ENCODE peak calls at places on chromosomes 4 and X, in ten cellular contexts. One of them, this sample, is unnamed.

GRCh38 chr4:73895201-73896177 is 26.3 kb downstream of the CXCL1 start:
- DNase-seq in lung: no peak
- DNase-seq in sigmoid colon: no peak
- DNase-seq in vagina: no peak
- DNase-seq in ascending aorta: no peak
- DNase-seq in neural crest cell: no peak
- DNase-seq in OCI-LY7: no peak
- DNase-seq in fibroblast of the aortic adventitia: no peak
- DNase-seq in pancreas: no peak
- DNase-seq in CD4-positive, alpha-beta T cell: no peak
- DNase-seq in this sample: no peak

GRCh38 chrX:45497290-45497689 is 296.6 kb upstream of the DIPK2B start:
- DNase-seq in neural crest cell: no peak
- DNase-seq in CD4-positive, alpha-beta T cell: no peak
- DNase-seq in fibroblast of the aortic adventitia: no peak
- DNase-seq in ascending aorta: no peak
- DNase-seq in OCI-LY7: no peak
- DNase-seq in pancreas: no peak
- DNase-seq in lung: no peak
- DNase-seq in vagina: no peak
- DNase-seq in sigmoid colon: no peak
- DNase-seq in this sample: no peak

GRCh38 chrX:105745863-105746262 is 76.5 kb upstream of the NRK start:
- DNase-seq in sigmoid colon: no peak
- DNase-seq in CD4-positive, alpha-beta T cell: no peak
- DNase-seq in ascending aorta: no peak
- DNase-seq in OCI-LY7: no peak
- DNase-seq in neural crest cell: no peak
- DNase-seq in lung: no peak
- DNase-seq in pancreas: no peak
- DNase-seq in vagina: no peak
- DNase-seq in fibroblast of the aortic adventitia: no peak
- DNase-seq in this sample: no peak

GRCh38 chr4:126338572-126338971 is 1023.8 kb downstream of the FAT4 start:
- DNase-seq in neural crest cell: no peak
- DNase-seq in vagina: no peak
- DNase-seq in OCI-LY7: no peak
- DNase-seq in ascending aorta: no peak
- DNase-seq in sigmoid colon: no peak
- DNase-seq in pancreas: no peak
- DNase-seq in lung: no peak
- DNase-seq in CD4-positive, alpha-beta T cell: no peak
- DNase-seq in fibroblast of the aortic adventitia: no peak
- DNase-seq in this sample: no peak

GRCh38 chrX:115402299-115402698 is 112.8 kb downstream of the LUZP4 start:
- DNase-seq in vagina: no peak
- DNase-seq in ascending aorta: no peak
- DNase-seq in CD4-positive, alpha-beta T cell: no peak
- DNase-seq in sigmoid colon: no peak
- DNase-seq in fibroblast of the aortic adventitia: no peak
- DNase-seq in lung: no peak
- DNase-seq in OCI-LY7: no peak
- DNase-seq in neural crest cell: no peak
- DNase-seq in pancreas: no peak
- DNase-seq in this sample: no peak

GRCh38 chrX:79094075-79094832 is 50.2 kb upstream of the GPR174 start:
- DNase-seq in fibroblast of the aortic adventitia: no peak
- DNase-seq in CD4-positive, alpha-beta T cell: no peak
- DNase-seq in pancreas: no peak
- DNase-seq in neural crest cell: no peak
- DNase-seq in ascending aorta: no peak
- DNase-seq in vagina: no peak
- DNase-seq in sigmoid colon: no peak
- DNase-seq in OCI-LY7: no peak
- DNase-seq in lung: no peak
- DNase-seq in this sample: no peak

GRCh38 chr4:60122820-60123219 is 1077.3 kb upstream of the ADGRL3 start:
- DNase-seq in CD4-positive, alpha-beta T cell: no peak
- DNase-seq in neural crest cell: no peak
- DNase-seq in sigmoid colon: no peak
- DNase-seq in vagina: no peak
- DNase-seq in fibroblast of the aortic adventitia: no peak
- DNase-seq in OCI-LY7: no peak
- DNase-seq in pancreas: no peak
- DNase-seq in ascending aorta: no peak
- DNase-seq in lung: no peak
- DNase-seq in this sample: no peak

GRCh38 chrX:11591712-11592351 is 73.9 kb downstream of the ARHGAP6 start:
- DNase-seq in neural crest cell: no peak
- DNase-seq in ascending aorta: no peak
- DNase-seq in fibroblast of the aortic adventitia: no peak
- DNase-seq in pancreas: no peak
- DNase-seq in lung: no peak
- DNase-seq in sigmoid colon: no peak
- DNase-seq in vagina: no peak
- DNase-seq in CD4-positive, alpha-beta T cell: no peak
- DNase-seq in OCI-LY7: peak
- DNase-seq in this sample: peak

GRCh38 chrX:311156-312129 is 7.2 kb downstream of the GTPBP6 start:
- DNase-seq in pancreas: no peak
- DNase-seq in sigmoid colon: peak
- DNase-seq in ascending aorta: no peak
- DNase-seq in neural crest cell: no peak
- DNase-seq in OCI-LY7: no peak
- DNase-seq in CD4-positive, alpha-beta T cell: no peak
- DNase-seq in fibroblast of the aortic adventitia: no peak
- DNase-seq in lung: no peak
- DNase-seq in vagina: no peak
- DNase-seq in this sample: no peak

GRCh38 chrX:78673256-78673655 is 14.1 kb upstream of the RTL3 start:
- DNase-seq in OCI-LY7: no peak
- DNase-seq in CD4-positive, alpha-beta T cell: no peak
- DNase-seq in fibroblast of the aortic adventitia: no peak
- DNase-seq in sigmoid colon: no peak
- DNase-seq in neural crest cell: no peak
- DNase-seq in lung: no peak
- DNase-seq in pancreas: no peak
- DNase-seq in ascending aorta: no peak
- DNase-seq in vagina: no peak
- DNase-seq in this sample: no peak

GRCh38 chr4:23923840-23924239 is 34.0 kb upstream of the PPARGC1A start:
- DNase-seq in lung: no peak
- DNase-seq in sigmoid colon: no peak
- DNase-seq in pancreas: no peak
- DNase-seq in fibroblast of the aortic adventitia: no peak
- DNase-seq in vagina: no peak
- DNase-seq in CD4-positive, alpha-beta T cell: no peak
- DNase-seq in OCI-LY7: no peak
- DNase-seq in ascending aorta: no peak
- DNase-seq in neural crest cell: no peak
- DNase-seq in this sample: no peak
- TF ChIP-seq CTCF in lung: no peak
- TF ChIP-seq CTCF in sigmoid colon: no peak
- TF ChIP-seq CTCF in pancreas: no peak
- TF ChIP-seq CTCF in fibroblast of the aortic adventitia: no peak
- TF ChIP-seq CTCF in vagina: no peak
- TF ChIP-seq CTCF in CD4-positive, alpha-beta T cell: no peak
- TF ChIP-seq CTCF in OCI-LY7: no peak
- TF ChIP-seq CTCF in ascending aorta: no peak
- TF ChIP-seq CTCF in neural crest cell: no peak
- TF ChIP-seq CTCF in this sample: no peak

DNA sequence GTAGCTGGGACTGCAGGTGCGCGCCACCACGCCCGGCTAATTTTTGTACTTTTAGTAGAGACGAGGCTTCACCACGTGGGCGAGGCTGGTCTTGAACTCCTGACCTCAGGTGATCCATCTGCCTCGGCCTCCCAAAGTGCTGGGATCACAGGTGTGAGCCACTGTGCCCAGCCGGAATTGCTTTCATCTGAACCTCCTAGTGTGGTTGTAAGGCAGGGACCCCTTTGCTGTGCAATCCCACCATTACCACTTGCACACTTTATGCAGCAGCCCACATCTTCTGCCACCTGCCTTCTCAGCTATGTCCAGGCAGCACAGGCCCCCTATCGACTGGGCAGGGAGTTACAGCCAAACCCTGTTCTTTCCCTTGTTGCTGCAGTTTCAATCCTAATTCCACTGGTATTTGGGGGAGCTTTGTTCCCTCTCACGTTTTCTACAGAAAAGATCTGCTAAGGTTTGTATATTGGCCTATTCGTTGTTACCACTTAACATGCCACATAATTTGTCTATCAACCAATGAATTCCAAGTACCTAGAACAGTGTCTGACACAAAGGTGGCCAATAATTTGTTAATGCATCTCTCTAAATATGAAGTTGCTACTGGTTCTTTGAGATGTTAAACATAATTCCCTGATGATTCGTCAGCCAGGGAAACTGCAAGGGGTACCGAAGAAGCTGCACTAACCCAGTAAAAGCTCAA is 6.5 kb downstream of the RPL39 start:
- DNase-seq in vagina: no peak
- DNase-seq in pancreas: peak
- DNase-seq in lung: no peak
- DNase-seq in sigmoid colon: no peak
- DNase-seq in fibroblast of the aortic adventitia: peak
- DNase-seq in neural crest cell: peak
- DNase-seq in ascending aorta: no peak
- DNase-seq in CD4-positive, alpha-beta T cell: peak
- DNase-seq in OCI-LY7: peak
- DNase-seq in this sample: peak
- TF ChIP-seq CTCF in vagina: no peak
- TF ChIP-seq CTCF in pancreas: no peak
- TF ChIP-seq CTCF in lung: no peak
- TF ChIP-seq CTCF in sigmoid colon: no peak
- TF ChIP-seq CTCF in fibroblast of the aortic adventitia: peak
- TF ChIP-seq CTCF in neural crest cell: peak
- TF ChIP-seq CTCF in ascending aorta: peak
- TF ChIP-seq CTCF in CD4-positive, alpha-beta T cell: peak
- TF ChIP-seq CTCF in OCI-LY7: peak
- TF ChIP-seq CTCF in this sample: peak

DNA sequence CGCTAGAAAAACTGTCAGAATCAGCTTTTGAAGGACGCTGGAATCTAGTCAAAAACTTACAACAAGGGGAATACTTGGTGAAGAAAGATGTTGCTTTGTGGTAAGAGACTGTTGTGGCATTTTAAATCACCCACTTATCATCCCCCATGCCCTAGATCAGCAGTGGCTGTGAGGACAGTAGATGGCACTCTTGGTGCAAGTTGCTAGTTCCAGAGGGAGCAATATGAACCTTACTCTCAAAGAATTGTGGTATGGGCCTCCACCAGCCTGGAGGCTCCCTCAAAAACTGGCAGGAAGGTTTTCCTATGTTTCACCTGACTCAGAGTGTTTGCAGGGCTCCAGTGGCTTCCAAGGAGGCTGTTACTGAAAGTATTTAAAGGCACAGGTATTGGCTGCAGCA is 37.7 kb upstream of the SLC16A2 start:
- DNase-seq in fibroblast of the aortic adventitia: peak
- DNase-seq in CD4-positive, alpha-beta T cell: no peak
- DNase-seq in neural crest cell: peak
- DNase-seq in ascending aorta: no peak
- DNase-seq in lung: peak
- DNase-seq in vagina: no peak
- DNase-seq in sigmoid colon: no peak
- DNase-seq in pancreas: no peak
- DNase-seq in OCI-LY7: peak
- DNase-seq in this sample: peak
- TF ChIP-seq CTCF in fibroblast of the aortic adventitia: peak
- TF ChIP-seq CTCF in CD4-positive, alpha-beta T cell: no peak
- TF ChIP-seq CTCF in neural crest cell: peak
- TF ChIP-seq CTCF in ascending aorta: peak
- TF ChIP-seq CTCF in lung: peak
- TF ChIP-seq CTCF in vagina: peak
- TF ChIP-seq CTCF in sigmoid colon: peak
- TF ChIP-seq CTCF in pancreas: no peak
- TF ChIP-seq CTCF in OCI-LY7: peak
- TF ChIP-seq CTCF in this sample: peak

DNA sequence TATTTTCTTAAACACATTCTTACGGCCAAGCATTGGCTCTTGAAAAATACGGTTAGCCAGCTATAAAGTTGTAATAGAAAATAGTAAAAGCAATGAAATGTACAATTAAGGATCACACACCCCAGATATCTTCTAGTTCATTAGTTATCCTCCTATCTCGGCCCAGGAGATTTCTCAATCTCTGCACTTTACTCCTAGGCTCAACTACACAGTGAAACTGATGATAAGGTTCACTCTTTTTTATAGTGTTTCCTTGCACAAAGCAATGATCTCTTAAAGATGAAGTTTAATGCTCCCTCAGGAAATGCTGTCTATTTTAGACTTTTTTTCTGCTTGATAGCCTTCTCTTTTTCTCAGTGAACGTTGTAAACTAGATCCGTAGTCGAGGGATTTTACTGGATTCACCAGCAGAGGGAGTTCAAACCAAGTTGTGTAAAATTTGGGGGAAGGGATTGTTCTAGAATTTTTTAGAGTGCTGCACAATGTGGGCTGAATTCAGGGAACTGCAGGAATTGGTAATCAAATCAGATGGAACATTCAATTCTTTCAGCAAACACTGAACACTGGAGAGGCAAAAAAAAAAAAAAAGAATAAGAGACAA is 269.5 kb downstream of the GBA3 start:
- DNase-seq in ascending aorta: no peak
- DNase-seq in OCI-LY7: peak
- DNase-seq in fibroblast of the aortic adventitia: peak
- DNase-seq in CD4-positive, alpha-beta T cell: no peak
- DNase-seq in lung: no peak
- DNase-seq in sigmoid colon: no peak
- DNase-seq in vagina: no peak
- DNase-seq in neural crest cell: peak
- DNase-seq in pancreas: no peak
- DNase-seq in this sample: no peak
- TF ChIP-seq CTCF in ascending aorta: no peak
- TF ChIP-seq CTCF in OCI-LY7: peak
- TF ChIP-seq CTCF in fibroblast of the aortic adventitia: peak
- TF ChIP-seq CTCF in CD4-positive, alpha-beta T cell: no peak
- TF ChIP-seq CTCF in lung: no peak
- TF ChIP-seq CTCF in sigmoid colon: no peak
- TF ChIP-seq CTCF in vagina: no peak
- TF ChIP-seq CTCF in neural crest cell: peak
- TF ChIP-seq CTCF in pancreas: no peak
- TF ChIP-seq CTCF in this sample: no peak

DNA sequence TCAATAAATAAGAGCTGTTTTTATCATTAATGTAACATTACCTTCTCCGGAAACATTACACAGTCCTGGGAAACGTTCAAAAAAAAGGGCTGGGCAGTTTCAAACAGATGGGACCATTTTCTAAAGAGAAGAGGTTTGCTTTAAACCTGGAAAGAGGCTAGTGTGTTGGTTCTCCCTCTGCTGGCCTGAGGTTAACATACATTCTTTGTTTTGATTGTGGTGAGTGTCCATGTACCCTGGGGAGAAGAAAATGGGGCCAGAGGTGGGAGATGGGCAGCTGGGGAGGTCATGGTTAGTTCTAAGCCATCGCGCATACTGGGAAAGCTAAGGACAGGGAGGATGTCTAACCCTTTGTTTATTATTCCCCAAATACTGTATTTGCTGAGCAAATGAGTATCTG is 194.7 kb downstream of the CPEB2 start:
- DNase-seq in ascending aorta: no peak
- DNase-seq in vagina: no peak
- DNase-seq in OCI-LY7: no peak
- DNase-seq in sigmoid colon: no peak
- DNase-seq in neural crest cell: peak
- DNase-seq in fibroblast of the aortic adventitia: peak
- DNase-seq in pancreas: no peak
- DNase-seq in lung: no peak
- DNase-seq in CD4-positive, alpha-beta T cell: no peak
- DNase-seq in this sample: no peak
- TF ChIP-seq CTCF in ascending aorta: peak
- TF ChIP-seq CTCF in vagina: no peak
- TF ChIP-seq CTCF in OCI-LY7: peak
- TF ChIP-seq CTCF in sigmoid colon: no peak
- TF ChIP-seq CTCF in neural crest cell: peak
- TF ChIP-seq CTCF in fibroblast of the aortic adventitia: peak
- TF ChIP-seq CTCF in pancreas: no peak
- TF ChIP-seq CTCF in lung: no peak
- TF ChIP-seq CTCF in CD4-positive, alpha-beta T cell: no peak
- TF ChIP-seq CTCF in this sample: no peak